ENCODE peak calls at places on chromosomes 12 and 14, in four cellular contexts. One of them, this sample, is unnamed.

GRCh38 chr12:2692156-2692555 is 102.6 kb upstream of the FKBP4 start:
- DNase-seq in tibial artery: no peak
- DNase-seq in right cardiac atrium: no peak
- DNase-seq in activated B cell treated with CpG ODN at 0.5 μM for 24 hours: no peak
- DNase-seq in this sample: no peak

GRCh38 chr14:52272375-52272774 is 4.9 kb downstream of the PTGDR start:
- DNase-seq in tibial artery: no peak
- DNase-seq in right cardiac atrium: no peak
- DNase-seq in activated B cell treated with CpG ODN at 0.5 μM for 24 hours: no peak
- DNase-seq in this sample: no peak

GRCh38 chr12:9881246-9881645 is at the start of gene KLRF2:
- DNase-seq in tibial artery: no peak
- DNase-seq in right cardiac atrium: no peak
- DNase-seq in activated B cell treated with CpG ODN at 0.5 μM for 24 hours: no peak
- DNase-seq in this sample: no peak

GRCh38 chr12:122872815-122873361 is 23.0 kb downstream of the VPS37B start:
- DNase-seq in tibial artery: peak
- DNase-seq in right cardiac atrium: no peak
- DNase-seq in activated B cell treated with CpG ODN at 0.5 μM for 24 hours: peak
- DNase-seq in this sample: no peak

GRCh38 chr12:104630230-104630670 is 173.5 kb downstream of the CHST11 start:
- DNase-seq in tibial artery: no peak
- DNase-seq in right cardiac atrium: no peak
- DNase-seq in activated B cell treated with CpG ODN at 0.5 μM for 24 hours: no peak
- DNase-seq in this sample: no peak

GRCh38 chr14:47675489-47676300 is at the start of gene MDGA2:
- DNase-seq in tibial artery: no peak
- DNase-seq in right cardiac atrium: no peak
- DNase-seq in activated B cell treated with CpG ODN at 0.5 μM for 24 hours: no peak
- DNase-seq in this sample: peak

GRCh38 chr14:54807881-54808280 is 94.7 kb downstream of the GCH1 start:
- DNase-seq in tibial artery: no peak
- DNase-seq in right cardiac atrium: no peak
- DNase-seq in activated B cell treated with CpG ODN at 0.5 μM for 24 hours: no peak
- DNase-seq in this sample: no peak

GRCh38 chr14:26128931-26129674 is 468.7 kb downstream of the NOVA1 start:
- DNase-seq in tibial artery: no peak
- DNase-seq in right cardiac atrium: no peak
- DNase-seq in activated B cell treated with CpG ODN at 0.5 μM for 24 hours: no peak
- DNase-seq in this sample: no peak

GRCh38 chr12:646303-647038 is 16.8 kb downstream of the NINJ2 start:
- DNase-seq in tibial artery: peak
- DNase-seq in right cardiac atrium: peak
- DNase-seq in activated B cell treated with CpG ODN at 0.5 μM for 24 hours: no peak
- DNase-seq in this sample: no peak

GRCh38 chr12:79615596-79616560 is 74.9 kb downstream of the PAWR start:
- DNase-seq in tibial artery: no peak
- DNase-seq in right cardiac atrium: no peak
- DNase-seq in activated B cell treated with CpG ODN at 0.5 μM for 24 hours: no peak
- DNase-seq in this sample: no peak

GRCh38 chr12:110279561-110279960 is 1.5 kb upstream of the ATP2A2 start:
- DNase-seq in tibial artery: no peak
- DNase-seq in right cardiac atrium: no peak
- DNase-seq in activated B cell treated with CpG ODN at 0.5 μM for 24 hours: no peak
- DNase-seq in this sample: no peak

GRCh38 chr14:22803575-22803974 is 11.7 kb downstream of the SLC7A7 start:
- DNase-seq in tibial artery: no peak
- DNase-seq in right cardiac atrium: no peak
- DNase-seq in activated B cell treated with CpG ODN at 0.5 μM for 24 hours: no peak
- DNase-seq in this sample: no peak